ENCODE peak calls at places on chromosomes 11 and 22, in five cellular contexts. H is SK-N-SH, E is breast epithelium, S is heart left ventricle, I is pancreas. X is an unnamed sample.
A peak's percentile ranks its signal among the peaks of the same experiment; 100 is the strongest.

GRCh38 chr11:85182437-85183109 is 444.6 kb downstream of the DLG2 start:
- DNase-seq in H (peak; percentile 24), E (no peak), S (no peak), I (no peak), X (no peak)

GRCh38 chr11:40241524-40242037 is 1217.9 kb downstream of the LRRC4C start:
- DNase-seq in H (no peak), E (no peak), S (no peak), I (no peak), X (no peak)

GRCh38 chr22:49546811-49547585 is 280.7 kb downstream of the BRD1 start:
- DNase-seq in H (no peak), E (no peak), S (no peak), I (no peak), X (peak; percentile 40)

GRCh38 chr22:45867118-45867905 is 109.7 kb downstream of the WNT7B start:
- DNase-seq in H (peak; percentile 87), E (no peak), S (no peak), I (no peak), X (peak; percentile 77)

GRCh38 chr11:6333112-6333511 is 12.8 kb upstream of the CAVIN3 start:
- DNase-seq in H (peak; percentile 26), E (no peak), S (no peak), I (no peak), X (no peak)

GRCh38 chr11:115084191-115084590 is 405.9 kb downstream of the NXPE2 start:
- DNase-seq in H (no peak), E (no peak), S (no peak), I (no peak), X (no peak)

GRCh38 chr11:15327786-15328231 is 213.1 kb downstream of the INSC start:
- DNase-seq in H (peak; percentile 68), E (peak; percentile 70), S (peak; percentile 58), I (peak; percentile 29), X (no peak)

GRCh38 chr11:32052218-32052617 is 38.7 kb upstream of the RCN1 start:
- DNase-seq in H (peak; percentile 43), E (peak; percentile 53), S (no peak), I (peak; percentile 16), X (peak; percentile 76)

GRCh38 chr11:64428685-64429084 is 69.7 kb downstream of the RPS6KA4 start:
- DNase-seq in H (no peak), E (no peak), S (no peak), I (no peak), X (no peak)

GRCh38 chr22:31102441-31103081 is 4.8 kb downstream of the SELENOM start:
- DNase-seq in H (no peak), E (peak; percentile 72), S (peak; percentile 79), I (peak; percentile 15), X (peak; percentile 94)

GRCh38 chr11:72069787-72070251 is 10.5 kb downstream of the NUMA1 start:
- DNase-seq in H (no peak), E (peak; percentile 71), S (peak; percentile 89), I (peak; percentile 71), X (peak; percentile 95)

GRCh38 chr11:19447150-19447566 is 206.4 kb upstream of the E2F8 start:
- DNase-seq in H (no peak), E (no peak), S (no peak), I (no peak), X (no peak)

GRCh38 chr11:106271126-106271525 is 193.7 kb downstream of the AASDHPPT start:
- DNase-seq in H (no peak), E (no peak), S (no peak), I (no peak), X (no peak)
- H3K27me3 ChIP-seq in H (no peaks in the 10 kb centered on the region), E (no peaks in the 10 kb centered on the region), S (no peaks in the 10 kb centered on the region), I (no peaks in the 10 kb centered on the region), X (no peaks in the 10 kb centered on the region)

DNA sequence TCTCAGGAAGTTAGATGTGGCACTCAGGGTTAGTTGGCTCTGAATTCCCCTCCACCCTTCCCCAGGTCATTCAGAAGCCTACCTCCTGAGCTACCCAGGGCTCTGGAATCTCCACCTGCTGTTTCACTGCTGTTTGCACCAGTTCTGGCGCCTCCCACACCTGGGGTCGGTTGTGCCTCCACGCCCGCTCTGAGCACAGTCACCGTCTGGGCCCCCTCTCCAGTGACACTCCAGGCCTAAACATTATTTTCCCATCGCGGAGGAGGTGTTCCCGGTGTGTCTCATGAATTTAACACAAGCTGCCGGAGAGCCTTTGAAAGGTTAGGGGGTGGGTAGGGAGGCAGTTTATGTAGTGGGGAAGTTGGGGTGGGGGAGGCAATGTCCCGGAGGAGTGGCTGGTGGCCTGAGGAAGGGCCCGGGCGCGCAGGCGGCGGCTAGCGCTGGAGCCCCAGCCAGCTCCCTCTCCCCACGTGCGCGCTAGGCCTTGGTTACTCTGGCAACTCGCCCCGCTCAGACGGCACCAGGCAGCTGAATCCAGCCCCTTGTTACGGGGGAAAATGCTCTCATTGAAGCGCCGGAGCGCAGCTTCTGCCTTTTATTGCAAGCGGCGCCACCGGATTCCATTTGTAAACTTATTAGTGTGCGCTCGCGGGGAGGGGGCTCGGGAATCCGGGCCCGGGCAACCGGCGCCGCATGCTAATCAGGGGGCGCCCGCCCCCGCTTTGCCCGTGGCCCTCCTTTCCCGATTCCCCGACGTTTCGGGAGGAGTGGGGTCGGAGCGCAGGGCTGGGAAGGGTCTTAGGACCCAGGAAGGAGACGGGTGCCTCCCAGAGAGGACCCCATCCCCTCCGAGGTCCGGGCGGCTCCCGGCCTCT is 52.4 kb downstream of the GRIK4 start:
- DNase-seq in H (no peak), E (peak; percentile 62), S (peak; percentile 57), I (no peak), X (peak; percentile 81)
- H3K4me3 ChIP-seq in H (no peak overlapping the region), E (peak overlapping the region; percentile 77), S (peak overlapping the region; percentile 14), I (peak overlapping the region; percentile 43), X (no peak overlapping the region)

DNA sequence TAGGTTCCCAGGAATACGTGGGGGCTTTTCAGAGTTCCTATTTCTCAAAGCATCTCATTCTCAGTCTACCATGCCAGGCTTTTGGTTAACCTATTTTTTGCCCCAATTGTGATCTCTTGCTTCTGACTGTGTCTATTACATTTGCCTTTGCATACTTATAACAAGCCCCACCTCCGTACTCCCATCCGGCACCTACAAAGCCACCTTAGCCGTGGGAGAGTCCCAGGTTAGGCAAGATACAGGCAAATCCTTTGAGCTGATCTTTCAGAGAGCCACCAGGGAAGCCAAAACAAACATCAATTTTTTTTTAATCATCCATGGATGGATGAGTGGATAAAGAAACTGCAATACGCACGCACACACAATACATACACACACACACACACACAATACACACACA is 18.6 kb upstream of the PANX3 start:
- DNase-seq in H (no peak), E (no peak), S (no peak), I (no peak), X (no peak)
- H3K27me3 ChIP-seq in H (peaks cover 34% of the 10 kb centered on the region), E (no peaks in the 10 kb centered on the region), S (no peaks in the 10 kb centered on the region), I (no peaks in the 10 kb centered on the region), X (no peaks in the 10 kb centered on the region)

GRCh38 chr11:67245046-67245445 is 21.2 kb upstream of the GRK2 start:
- DNase-seq in H (no peak), E (no peak), S (no peak), I (no peak), X (no peak)

GRCh38 chr11:67238894-67239794 is 27.1 kb upstream of the GRK2 start:
- DNase-seq in H (no peak), E (no peak), S (no peak), I (no peak), X (no peak)

GRCh38 chr11:67239795-67240574 is 26.3 kb upstream of the GRK2 start:
- DNase-seq in H (peak; percentile 91), E (peak; percentile 97), S (peak; percentile 98), I (peak; percentile 99), X (peak; percentile 98)

GRCh38 chr11:67240575-67241389 is 25.5 kb upstream of the GRK2 start:
- DNase-seq in H (peak; percentile 58), E (peak; percentile 76), S (peak; percentile 72), I (peak; percentile 52), X (peak; percentile 81)

GRCh38 chr11:67242548-67242947 is 23.7 kb upstream of the GRK2 start:
- DNase-seq in H (no peak), E (no peak), S (no peak), I (no peak), X (no peak)
- H3K4me3 ChIP-seq in H (peak overlapping the region; percentile 0), E (peak overlapping the region; percentile 78), S (no peak overlapping the region), I (no peak overlapping the region), X (no peak overlapping the region)

GRCh38 chr22:42976131-42976530 is 38.8 kb downstream of the PACSIN2 start:
- DNase-seq in H (no peak), E (no peak), S (no peak), I (no peak), X (no peak)
- H3K27me3 ChIP-seq in H (no peaks in the 10 kb centered on the region), E (no peaks in the 10 kb centered on the region), S (no peaks in the 10 kb centered on the region), I (no peaks in the 10 kb centered on the region), X (no peaks in the 10 kb centered on the region)

DNA sequence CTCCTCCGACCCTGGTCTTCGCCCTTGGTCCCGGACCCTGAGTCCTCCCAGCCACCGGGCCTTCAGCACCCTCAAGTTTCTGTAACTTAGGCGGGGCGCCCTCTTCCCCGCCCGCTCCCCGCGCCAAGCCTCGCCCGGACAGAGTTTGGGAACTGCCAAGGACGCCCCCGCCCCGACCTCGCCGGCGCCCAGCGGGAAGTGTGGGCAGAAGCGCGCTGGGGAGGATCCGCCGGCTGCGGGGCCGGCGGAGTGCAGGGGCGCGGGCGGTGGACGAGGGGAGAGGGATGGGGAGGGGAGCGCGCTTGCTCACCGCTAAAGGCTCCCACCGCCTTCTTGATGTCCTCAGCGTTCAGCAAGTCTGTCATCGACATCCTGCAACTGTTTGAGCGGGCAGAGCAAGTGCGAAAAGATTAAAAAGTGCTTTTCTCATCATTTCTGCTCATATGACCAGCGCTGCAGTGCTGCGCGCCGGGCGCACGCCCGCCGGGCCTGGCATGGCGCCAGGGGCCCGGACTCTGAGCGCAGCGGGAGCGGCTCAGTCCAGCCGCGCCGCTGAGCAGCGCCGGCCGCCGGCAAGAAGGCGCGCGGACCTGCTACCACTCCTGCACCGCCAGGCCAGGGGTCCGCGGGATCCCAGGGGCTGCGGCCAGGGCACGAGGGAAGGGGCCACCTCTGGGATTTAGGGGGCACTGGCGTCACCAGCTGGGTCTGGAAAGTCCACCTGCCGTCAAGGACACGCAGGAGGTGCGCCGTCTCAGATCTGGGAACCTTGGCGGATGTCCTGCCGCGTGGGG is at the start of gene PVALB:
- DNase-seq in H (peak; percentile 91), E (no peak), S (peak; percentile 38), I (no peak), X (no peak)
- H3K4me3 ChIP-seq in H (peak within 1 kb of the TSS; percentile 14), E (peak within 1 kb of the TSS; percentile 57), S (peak within 1 kb of the TSS; percentile 16), I (peak within 1 kb of the TSS; percentile 29), X (no peak within 1 kb of the TSS)

DNA sequence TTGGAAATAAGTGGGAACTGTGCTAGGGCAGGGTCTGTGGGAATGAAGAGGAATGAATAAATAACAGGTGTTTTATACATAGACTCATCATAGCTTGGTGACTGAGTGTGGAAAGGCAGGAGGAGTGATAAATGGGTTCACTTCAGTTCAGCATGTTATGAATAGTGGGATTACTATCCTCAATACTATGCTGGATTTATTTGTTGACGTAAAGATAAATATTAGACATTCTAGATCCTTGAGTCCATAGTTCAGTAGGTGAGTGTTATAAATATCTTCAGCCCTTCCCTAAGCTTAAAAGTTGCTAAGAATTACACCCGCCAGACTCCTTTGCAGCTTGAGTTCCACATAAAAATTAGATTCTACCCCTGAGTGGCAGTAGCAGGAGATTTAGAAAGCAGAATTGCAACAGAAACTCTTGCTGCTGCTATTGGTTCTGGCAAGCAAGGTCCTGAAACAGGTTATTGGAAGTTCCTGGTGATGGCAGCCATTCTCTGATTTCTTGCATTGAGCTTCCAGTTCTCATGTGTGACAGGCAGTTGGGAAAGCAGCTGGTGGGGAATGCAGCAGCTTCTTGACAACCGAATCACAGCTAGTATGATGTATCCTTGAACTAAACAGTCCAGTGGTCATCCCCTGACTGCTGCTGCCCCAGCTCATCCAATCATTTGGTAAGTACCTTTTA is 1558.9 kb downstream of the FAM181B start:
- DNase-seq in H (no peak), E (no peak), S (no peak), I (no peak), X (no peak)
- H3K27me3 ChIP-seq in H (no peaks in the 10 kb centered on the region), E (no peaks in the 10 kb centered on the region), S (no peaks in the 10 kb centered on the region), I (no peaks in the 10 kb centered on the region), X (no peaks in the 10 kb centered on the region)

GRCh38 chr11:69297225-69297925 is 3.4 kb downstream of the MYEOV start:
- DNase-seq in H (peak; percentile 89), E (peak; percentile 91), S (peak; percentile 94), I (peak; percentile 58), X (peak; percentile 98)
- H3K4me3 ChIP-seq in H (peak overlapping the region; percentile 9), E (peak overlapping the region; percentile 50), S (no peak overlapping the region), I (no peak overlapping the region), X (no peak overlapping the region)

X was measured in aorta.